ENCODE peak calls at places on chromosomes 3 and 15, in five cellular contexts. C is dorsolateral prefrontal cortex, M is GDM1, X is left cardiac atrium, H is GM12865. B is an unnamed sample.

GRCh38 chr15:90165157-90165556 is 36.0 kb upstream of the SEMA4B start:
- DNase-seq in H (no peak), C (no peak), M (no peak), X (no peak), B (no peak)

GRCh38 chr3:21407743-21408142 is 343.3 kb downstream of the ZNF385D start:
- DNase-seq in X (no peak), H (no peak), C (no peak), M (no peak), B (no peak)

GRCh38 chr3:14336414-14337285 is 65.8 kb upstream of the SLC6A6 start:
- DNase-seq in H (no peak), X (no peak), M (no peak), C (no peak), B (no peak)

GRCh38 chr3:178522200-178523052 is 13.8 kb upstream of the KCNMB2 start:
- DNase-seq in M (no peak), X (no peak), C (no peak), H (no peak), B (no peak)

GRCh38 chr15:41935566-41936020 is 36.8 kb downstream of the EHD4 start:
- DNase-seq in H (peak), X (no peak), M (no peak), C (no peak), B (no peak)

GRCh38 chr15:29270976-29271375 is 1.4 kb upstream of the NSMCE3 start:
- DNase-seq in X (no peak), H (no peak), C (no peak), M (no peak), B (no peak)

GRCh38 chr3:48563382-48563918 is at the start of gene UCN2:
- DNase-seq in H (no peak), M (no peak), X (no peak), C (no peak), B (no peak)

GRCh38 chr15:60660290-60661051 is 181.5 kb upstream of the ICE2 start:
- DNase-seq in H (peak), X (peak), C (no peak), M (no peak), B (no peak)

GRCh38 chr3:46566040-46566631 is at the start of gene LRRC2:
- DNase-seq in M (no peak), H (peak), C (peak), X (peak), B (no peak)

GRCh38 chr15:90364251-90364650 is 12.2 kb downstream of the ZNF774 start:
- DNase-seq in X (no peak), C (no peak), M (no peak), H (no peak), B (no peak)

GRCh38 chr15:93027413-93027812 is 61.6 kb downstream of the RGMA start:
- DNase-seq in C (no peak), X (no peak), M (no peak), H (no peak), B (no peak)

GRCh38 chr3:149657458-149657795 is 398 bp downstream of the WWTR1 start:
- DNase-seq in M (no peak), C (no peak), X (peak), H (no peak), B (no peak)

GRCh38 chr3:102741105-102741504 is 306.3 kb downstream of the ZPLD1 start:
- DNase-seq in H (peak), X (no peak), C (no peak), M (no peak), B (no peak)

GRCh38 chr3:12658593-12659058 is 5.3 kb downstream of the RAF1 start:
- DNase-seq in C (no peak), H (no peak), X (no peak), M (no peak), B (no peak)

GRCh38 chr3:161268601-161269000 is 47.5 kb downstream of the NMD3 start:
- DNase-seq in C (no peak), H (no peak), X (no peak), M (no peak), B (no peak)

GRCh38 chr3:53780171-53780570 is 66.0 kb downstream of the CHDH start:
- DNase-seq in H (no peak), X (no peak), M (no peak), C (no peak), B (no peak)

GRCh38 chr3:55467099-55467498 is 20.0 kb downstream of the WNT5A start:
- DNase-seq in C (no peak), H (no peak), X (no peak), M (no peak), B (no peak)

GRCh38 chr3:125054436-125055164 is 1.2 kb downstream of the HEG1 start:
- DNase-seq in H (peak), X (peak), M (no peak), C (no peak), B (no peak)

GRCh38 chr3:99134996-99135395 is 233.5 kb upstream of the DCBLD2 start:
- DNase-seq in X (no peak), H (no peak), M (no peak), C (no peak), B (no peak)

B was measured in GF-D8.